ENCODE peak calls at places on chromosome 12, in four cellular contexts. Q, F, J and M are unnamed samples.

GRCh38 chr12:127360580-127360979 is 906.4 kb upstream of the TMEM132C start:
- DNase-seq in J (no peak), F (no peak), Q (no peak), M (no peak)

GRCh38 chr12:65168606-65169310 is 625 bp upstream of the LEMD3 start:
- DNase-seq in J (no peak), Q (peak; percentile 2), F (peak; percentile 37), M (no peak)

GRCh38 chr12:69996722-69997121 is 171.7 kb downstream of the MYRFL start:
- DNase-seq in Q (no peak), F (no peak), J (no peak), M (no peak)

GRCh38 chr12:24198936-24199644 is 249.6 kb upstream of the SOX5 start:
- DNase-seq in F (no peak), J (no peak), Q (no peak), M (no peak)

GRCh38 chr12:69047990-69048389 is 115.0 kb upstream of the CPM start:
- DNase-seq in F (no peak), Q (no peak), J (no peak), M (no peak)

GRCh38 chr12:106840217-106840616 is 65.7 kb downstream of the RIC8B start:
- DNase-seq in F (peak; percentile 34), Q (peak; percentile 78), J (no peak), M (no peak)

GRCh38 chr12:13099066-13099909 is 4.2 kb downstream of the GSG1 start:
- DNase-seq in J (no peak), F (peak; percentile 73), Q (peak; percentile 20), M (no peak)

GRCh38 chr12:130537051-130537450 is 179.0 kb downstream of the RIMBP2 start:
- DNase-seq in J (no peak), F (no peak), Q (no peak), M (no peak)

GRCh38 chr12:95718001-95718400 is 72.6 kb downstream of the NTN4 start:
- DNase-seq in Q (peak; percentile 16), F (no peak), J (no peak), M (no peak)

GRCh38 chr12:57722716-57723629 is 15.6 kb downstream of the AGAP2 start:
- DNase-seq in J (no peak), F (no peak), Q (no peak), M (no peak)

GRCh38 chr12:123898673-123899072 is 74.0 kb downstream of the CCDC92 start:
- DNase-seq in Q (no peak), F (no peak), J (no peak), M (no peak)
- H3K4me3 ChIP-seq in Q (no peak overlapping the region), F (no peak overlapping the region), J (no peak overlapping the region), M (no peak overlapping the region)

GRCh38 chr12:53298154-53298553 is 1.3 kb upstream of the MYG1 start:
- DNase-seq in F (peak; percentile 98), Q (peak; percentile 89), J (no peak), M (no peak)
- H3K4me3 ChIP-seq in F (peak overlapping the region; percentile 93), Q (no peak overlapping the region), J (no peak overlapping the region), M (no peak overlapping the region)

GRCh38 chr12:14393736-14394135 is 28.3 kb downstream of the ATF7IP start:
- DNase-seq in J (no peak), F (peak; percentile 46), Q (no peak), M (no peak)
- H3K4me3 ChIP-seq in J (no peak overlapping the region), F (no peak overlapping the region), Q (no peak overlapping the region), M (no peak overlapping the region)

DNA sequence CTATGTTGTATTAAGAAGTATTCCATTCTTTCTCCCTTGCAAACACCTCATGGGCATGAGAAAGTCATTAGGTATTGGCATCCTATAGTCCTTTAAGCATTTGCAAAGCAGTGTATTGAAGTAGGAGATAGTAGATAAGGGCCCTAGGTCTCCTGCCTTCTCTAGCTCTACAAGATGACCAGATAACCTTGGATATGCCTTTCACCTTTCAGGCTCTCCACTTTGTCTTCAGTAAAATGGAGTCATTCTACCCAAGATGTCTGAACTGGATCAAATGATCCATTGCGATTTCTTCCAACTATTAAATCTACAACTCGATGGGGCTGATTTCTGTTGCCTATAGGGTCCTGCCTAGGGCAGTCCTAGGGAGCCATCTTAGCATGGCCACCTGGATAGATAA is 132.1 kb upstream of the BTG1 start:
- DNase-seq in J (no peak), F (no peak), Q (no peak), M (no peak)
- H3K4me3 ChIP-seq in J (no peak overlapping the region), F (no peak overlapping the region), Q (no peak overlapping the region), M (no peak overlapping the region)

GRCh38 chr12:51914034-51914923 is 7.0 kb downstream of the ACVRL1 start:
- DNase-seq in F (no peak), J (no peak), Q (no peak), M (no peak)
- H3K4me3 ChIP-seq in F (no peak overlapping the region), J (no peak overlapping the region), Q (no peak overlapping the region), M (no peak overlapping the region)

GRCh38 chr12:11717533-11717961 is 68.1 kb downstream of the ETV6 start:
- DNase-seq in J (no peak), Q (no peak), F (peak; percentile 61), M (no peak)

GRCh38 chr12:11718768-11719253 is 69.3 kb downstream of the ETV6 start:
- DNase-seq in Q (no peak), F (peak; percentile 92), J (no peak), M (no peak)

GRCh38 chr12:11716794-11717532 is 67.5 kb downstream of the ETV6 start:
- DNase-seq in F (peak; percentile 65), Q (no peak), J (no peak), M (no peak)

GRCh38 chr12:11719678-11720099 is 70.2 kb downstream of the ETV6 start:
- DNase-seq in J (no peak), F (peak; percentile 99), Q (peak; percentile 92), M (peak; percentile 35)

GRCh38 chr12:11718105-11718504 is 68.6 kb downstream of the ETV6 start:
- DNase-seq in F (no peak), J (no peak), Q (no peak), M (no peak)
- H3K4me3 ChIP-seq in F (no peak overlapping the region), J (no peak overlapping the region), Q (no peak overlapping the region), M (no peak overlapping the region)

GRCh38 chr12:46209914-46210834 is 58.7 kb downstream of the SLC38A1 start:
- DNase-seq in Q (peak; percentile 58), J (no peak), F (no peak), M (peak; percentile 51)
- H3K4me3 ChIP-seq in Q (no peak overlapping the region), J (no peak overlapping the region), F (no peak overlapping the region), M (no peak overlapping the region)